ENCODE peak calls at places on chromosomes 11 and 22, in four cellular contexts. N is endodermal cell, Z is colonic mucosa, W is prostate gland. R is an unnamed sample. For H3K4me1, the result is how much of the 10 kb centered on the place peaks cover.

GRCh38 chr11:44600739-44601416 is 35.4 kb downstream of the CD82 start:
- DNase-seq in N (no peak), Z (no peak), W (no peak), R (no peak)

GRCh38 chr11:123251656-123252344 is 56.8 kb upstream of the CLMP start:
- DNase-seq in W (no peak), Z (peak), N (no peak), R (peak)

GRCh38 chr22:21876486-21877176 is 9.2 kb upstream of the MAPK1 start:
- DNase-seq in W (no peak), N (no peak), Z (no peak), R (no peak)

GRCh38 chr22:32539631-32540449 is 65.2 kb downstream of the FBXO7 start:
- DNase-seq in N (no peak), Z (peak), W (no peak), R (no peak)

GRCh38 chr11:124889692-124890091 is 8.0 kb downstream of the ROBO4 start:
- DNase-seq in W (no peak), Z (no peak), N (no peak), R (no peak)

GRCh38 chr11:58059011-58059358 is 28.2 kb downstream of the OR6Q1 start:
- DNase-seq in Z (no peak), N (peak), W (no peak), R (no peak)

GRCh38 chr11:122843281-122844150 is 5.2 kb downstream of the CRTAM start:
- DNase-seq in W (no peak), Z (no peak), N (peak), R (no peak)

GRCh38 chr11:40921256-40921655 is 538.2 kb downstream of the LRRC4C start:
- DNase-seq in Z (no peak), N (no peak), W (no peak), R (no peak)

GRCh38 chr11:62125881-62126280 is 2.1 kb downstream of the INCENP start:
- DNase-seq in Z (no peak), W (no peak), N (no peak), R (no peak)

GRCh38 chr11:75498556-75499255 is 27.0 kb downstream of the GDPD5 start:
- DNase-seq in W (no peak), N (no peak), Z (no peak), R (no peak)

GRCh38 chr22:25763239-25763777 is 21.3 kb downstream of the MYO18B start:
- DNase-seq in Z (no peak), N (no peak), W (no peak), R (no peak)

GRCh38 chr11:133903056-133903455 is 53.7 kb downstream of the IGSF9B start:
- DNase-seq in W (no peak), N (no peak), Z (no peak), R (no peak)

GRCh38 chr11:133901316-133901715 is 55.5 kb downstream of the IGSF9B start:
- DNase-seq in N (no peak), W (no peak), Z (no peak), R (no peak)

GRCh38 chr11:133900176-133901105 is 55.1 kb upstream of the SPATA19 start:
- DNase-seq in N (peak), Z (no peak), W (no peak), R (no peak)

GRCh38 chr11:133902506-133902905 is 54.3 kb downstream of the IGSF9B start:
- DNase-seq in N (no peak), Z (no peak), W (no peak), R (no peak)

DNA sequence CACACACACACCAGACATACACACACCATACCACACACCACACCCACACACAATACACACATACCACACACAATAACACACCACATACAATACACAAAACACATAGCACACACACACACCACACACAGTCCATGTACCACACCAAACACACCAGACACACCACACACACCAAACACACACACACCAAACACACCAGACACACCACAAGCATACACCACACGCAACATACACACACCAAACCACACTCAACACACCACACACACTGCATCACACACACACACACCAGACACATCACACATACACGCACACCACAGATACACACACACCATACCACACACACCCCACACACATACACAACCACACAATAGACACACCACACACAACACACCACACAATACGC is 54.8 kb downstream of the IGSF9B start:
- DNase-seq in Z (no peak), W (no peak), N (no peak), R (no peak)
- H3K4me3 ChIP-seq in Z (no peak), W (no peak), N (no peak), R (no peak)

GRCh38 chr11:2211113-2211971 is 39.7 kb upstream of the TH start:
- DNase-seq in W (peak), N (no peak), Z (peak), R (no peak)

GRCh38 chr11:2208691-2209369 is 37.2 kb upstream of the TH start:
- DNase-seq in Z (peak), N (peak), W (peak), R (peak)

GRCh38 chr11:2209370-2209801 is 37.8 kb upstream of the TH start:
- DNase-seq in Z (peak), N (no peak), W (no peak), R (no peak)

GRCh38 chr11:2209900-2210321 is 38.3 kb upstream of the TH start:
- DNase-seq in N (no peak), W (peak), Z (no peak), R (no peak)

DNA sequence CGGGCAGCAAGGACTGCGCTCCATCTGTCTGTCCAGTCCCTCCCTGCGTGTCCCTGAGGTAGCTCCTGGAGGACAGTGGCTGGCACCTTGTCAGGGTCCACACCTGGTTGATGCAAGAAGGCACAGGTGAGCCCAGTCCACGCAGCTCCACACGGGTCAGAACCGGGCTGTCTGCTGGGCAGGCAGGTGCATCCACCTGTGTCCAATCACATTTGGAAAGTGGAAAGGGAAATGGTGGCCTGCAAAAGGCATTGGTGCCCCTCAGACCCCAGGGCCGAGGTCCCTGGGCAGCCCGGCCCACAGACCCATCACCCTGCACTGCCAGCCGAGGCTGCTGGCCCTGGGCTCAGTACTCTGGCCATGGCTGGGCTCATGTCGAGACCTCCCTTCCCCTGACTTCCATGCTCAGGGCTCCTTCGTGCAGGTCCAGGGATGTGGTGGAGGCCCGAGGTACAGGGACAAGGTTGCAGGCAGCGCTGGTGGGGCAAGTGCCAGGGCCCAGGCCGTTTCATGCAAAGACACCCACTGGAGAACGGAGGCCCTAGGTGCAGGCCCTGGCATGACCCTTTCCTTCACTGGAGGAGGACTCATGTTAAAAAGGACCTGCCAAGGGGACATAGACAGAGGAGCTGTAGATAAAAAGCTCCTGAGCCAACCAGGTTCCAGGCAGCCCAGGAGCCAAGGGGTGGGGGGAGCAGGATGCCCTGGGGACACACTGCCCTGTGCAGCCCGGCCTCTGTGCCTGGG is 38.9 kb upstream of the TH start:
- DNase-seq in N (no peak), Z (peak), W (no peak), R (peak)
- H3K4me1 ChIP-seq in N (under half), Z (under half), W (under half), R (under half)

GRCh38 chr22:18070556-18071306 is 7.1 kb upstream of the PEX26 start:
- DNase-seq in N (no peak), W (peak), Z (no peak), R (no peak)
- TF ChIP-seq CTCF in N (peak), W (no peak), Z (peak), R (no peak)

DNA sequence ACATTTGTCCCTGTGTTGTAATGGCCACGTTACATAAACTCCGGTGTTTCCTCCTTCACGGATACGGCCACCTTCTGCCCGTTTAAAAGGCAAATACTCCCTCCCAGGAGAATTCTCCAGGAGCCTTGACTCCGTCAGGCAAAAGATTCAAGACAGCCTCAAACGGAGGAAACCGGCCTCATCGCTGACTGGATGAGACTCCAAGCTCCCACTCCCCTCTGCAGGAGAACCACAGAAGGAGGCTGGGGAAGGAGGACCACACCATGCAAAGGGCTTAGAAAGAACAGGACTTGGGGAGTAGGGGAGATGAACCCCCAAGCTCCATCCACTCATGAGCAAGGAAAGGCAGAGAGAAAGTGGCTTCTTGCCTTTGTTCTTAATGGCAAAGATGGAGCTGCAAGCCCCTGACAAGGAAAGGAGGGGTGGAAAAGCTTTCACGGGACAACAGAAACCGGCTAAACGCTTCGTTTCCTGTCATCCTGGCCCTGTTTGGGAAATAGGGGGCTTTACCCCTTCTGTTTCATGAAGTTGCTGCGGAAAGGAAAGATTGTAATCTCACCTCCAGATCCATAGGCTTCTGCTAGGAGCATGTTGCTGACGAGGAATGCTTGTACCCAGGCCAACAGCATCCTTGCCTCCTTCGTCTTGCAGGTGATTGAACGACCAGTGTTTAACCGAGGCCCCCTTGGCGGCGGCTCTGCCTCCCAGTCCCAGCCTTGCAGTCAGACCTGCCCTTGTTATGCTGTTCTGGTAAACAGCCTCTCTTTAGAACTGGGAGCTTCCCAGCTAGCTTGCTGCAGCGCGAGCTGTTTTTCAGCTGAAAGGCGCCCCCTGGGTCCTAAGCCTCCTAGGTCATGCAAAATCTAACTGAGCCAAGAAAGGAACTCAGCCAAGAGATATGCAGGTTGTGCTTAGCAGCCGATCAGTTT is at the start of gene PIK3IP1:
- DNase-seq in N (peak), Z (peak), W (peak), R (peak)
- H3K4me3 ChIP-seq in N (peak), Z (peak), W (peak), R (peak)

DNA sequence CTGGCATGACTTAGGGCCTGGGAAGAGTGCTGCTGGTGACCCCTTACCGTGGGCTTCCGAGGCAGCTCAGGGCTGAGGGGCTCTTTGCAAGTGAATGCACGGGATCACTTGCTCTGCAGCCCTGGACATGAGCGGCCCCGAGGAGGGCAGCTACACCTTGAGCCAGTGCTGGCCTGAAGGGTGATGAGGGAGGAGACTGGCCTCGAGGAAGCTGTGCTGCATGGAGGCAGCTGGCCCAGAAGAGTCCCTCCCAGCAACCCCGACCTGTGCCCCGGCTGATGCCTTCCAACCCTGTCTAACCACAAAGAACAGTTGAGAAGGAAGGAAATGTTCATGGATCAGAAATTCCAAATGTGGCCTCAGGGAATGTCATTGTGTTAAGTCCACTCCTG is 45.2 kb downstream of the TBX1 start:
- DNase-seq in Z (no peak), N (peak), W (no peak), R (no peak)
- H3K4me1 ChIP-seq in Z (under half), N (under half), W (under half), R (under half)

GRCh38 chr22:31179345-31179744 is 19.4 kb downstream of the RNF185 start:
- DNase-seq in Z (peak), N (no peak), W (peak), R (no peak)

GRCh38 chr22:31173386-31174145 is 13.6 kb downstream of the RNF185 start:
- DNase-seq in Z (no peak), N (no peak), W (no peak), R (no peak)

GRCh38 chr22:31178859-31179258 is 18.9 kb downstream of the RNF185 start:
- DNase-seq in Z (no peak), W (no peak), N (no peak), R (no peak)

GRCh38 chr22:31176923-31177322 is 16.9 kb downstream of the RNF185 start:
- DNase-seq in W (peak), N (no peak), Z (no peak), R (no peak)

GRCh38 chr22:31177420-31178162 is 17.6 kb downstream of the RNF185 start:
- DNase-seq in W (peak), N (no peak), Z (no peak), R (no peak)
- TF ChIP-seq CTCF in W (no peak), N (no peak), Z (no peak), R (no peak)

DNA sequence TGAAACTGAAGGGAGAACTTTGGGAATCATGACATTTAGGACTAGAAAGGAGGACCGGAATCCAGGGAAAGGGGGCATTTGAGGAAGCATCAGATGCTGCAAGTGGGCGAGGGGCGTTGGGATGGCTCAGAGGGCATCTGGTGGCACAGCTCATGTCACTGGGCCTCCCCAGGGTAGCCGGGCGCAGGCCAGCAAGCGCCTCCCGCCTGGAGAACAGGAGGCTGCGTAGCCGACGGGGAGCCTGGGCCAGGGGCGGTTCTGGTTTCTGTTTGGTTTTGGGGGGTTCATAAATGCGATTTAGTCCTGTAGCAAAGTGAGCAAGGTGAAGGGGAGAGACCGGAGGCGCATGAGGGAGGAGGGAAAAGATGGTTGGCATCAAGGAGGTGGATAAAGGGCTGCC is 443 bp upstream of the ST14 start:
- DNase-seq in Z (no peak), N (no peak), W (no peak), R (no peak)
- H3K4me3 ChIP-seq in Z (peak), N (no peak), W (peak), R (no peak)

DNA sequence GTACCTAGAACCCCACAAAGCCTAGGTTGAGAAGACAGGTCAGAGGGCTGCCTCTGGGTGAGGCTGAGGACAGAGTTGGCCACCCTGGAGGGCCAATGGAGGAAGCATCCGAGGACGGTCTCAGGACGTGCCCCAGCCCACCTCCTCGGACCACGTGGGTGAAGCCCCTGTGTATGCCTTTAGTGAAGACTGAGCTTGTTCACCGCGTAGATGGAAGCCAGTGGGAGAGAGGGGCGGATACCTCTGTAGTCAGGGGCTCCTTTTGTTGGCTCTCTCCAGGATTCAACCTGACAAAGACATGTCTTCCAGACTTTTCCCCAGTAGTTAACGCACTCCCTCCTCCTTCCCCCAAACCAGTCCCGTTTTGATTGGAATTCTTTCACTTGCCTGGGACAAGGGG is 110.7 kb downstream of the ZBTB16 start:
- DNase-seq in N (no peak), W (no peak), Z (no peak), R (no peak)
- H3K4me1 ChIP-seq in N (under half), W (half or more), Z (under half), R (under half)

GRCh38 chr22:37735054-37735453 is 38.2 kb downstream of the TRIOBP start:
- DNase-seq in Z (peak), W (no peak), N (peak), R (no peak)
- TF ChIP-seq CTCF in Z (peak), W (no peak), N (peak), R (no peak)

GRCh38 chr11:68506908-68507307 is 46.4 kb downstream of the PPP6R3 start:
- DNase-seq in Z (no peak), W (no peak), N (no peak), R (no peak)
- H3K4me3 ChIP-seq in Z (no peak), W (no peak), N (no peak), R (no peak)